ENCODE peak calls at places on chromosomes 1 and 21, in seven cellular contexts. G is CD4-positive, alpha-beta T cell; X is M059J; S is AG04450; W is cardiac muscle cell; L is omental fat pad; B is ovary. K is an unnamed sample.

GRCh38 chr1:10615336-10615735 is 140.6 kb downstream of the PEX14 start:
- DNase-seq in G (no peak), X (no peak), S (no peak), W (no peak), L (no peak), B (no peak), K (no peak)

GRCh38 chr1:16971330-16972209 is 8.8 kb downstream of the MFAP2 start:
- DNase-seq in G (no peak), X (no peak), S (no peak), W (peak), L (no peak), B (no peak), K (no peak)

GRCh38 chr21:36803051-36803709 is 104.3 kb downstream of the SIM2 start:
- DNase-seq in G (no peak), X (no peak), S (no peak), W (no peak), L (no peak), B (no peak), K (no peak)

GRCh38 chr1:52364235-52364839 is 1.7 kb downstream of the CC2D1B start:
- DNase-seq in G (no peak), X (no peak), S (no peak), W (no peak), L (no peak), B (no peak), K (no peak)

GRCh38 chr1:210400043-210400840 is 71.5 kb downstream of the HHAT start:
- DNase-seq in G (peak), X (peak), S (peak), W (peak), L (no peak), B (peak), K (peak)

GRCh38 chr1:40926441-40926840 is 53.1 kb upstream of the CTPS1 start:
- DNase-seq in G (no peak), X (no peak), S (no peak), W (no peak), L (no peak), B (no peak), K (no peak)

GRCh38 chr1:1391225-1391624 is 7.9 kb downstream of the CCNL2 start:
- DNase-seq in G (no peak), X (no peak), S (no peak), W (no peak), L (no peak), B (no peak), K (no peak)

GRCh38 chr1:19715334-19716203 is 50.9 kb downstream of the HTR6 start:
- DNase-seq in G (peak), X (peak), S (peak), W (peak), L (peak), B (peak), K (peak)

GRCh38 chr1:22832414-22832786 is 121.8 kb downstream of the EPHB2 start:
- DNase-seq in G (no peak), X (peak), S (peak), W (no peak), L (no peak), B (no peak), K (no peak)

GRCh38 chr1:24643362-24644346 is 552 bp downstream of the SRRM1 start:
- DNase-seq in G (no peak), X (peak), S (no peak), W (peak), L (no peak), B (no peak), K (no peak)

GRCh38 chr21:45380566-45380965 is 24.4 kb upstream of the COL18A1 start:
- DNase-seq in G (no peak), X (no peak), S (no peak), W (no peak), L (no peak), B (peak), K (no peak)

GRCh38 chr1:13761883-13762282 is 61.9 kb downstream of the PRDM2 start:
- DNase-seq in G (no peak), X (no peak), S (no peak), W (no peak), L (no peak), B (no peak), K (no peak)